ENCODE peak calls at places on chromosomes 13 and 19, in five cellular contexts. One of them, this sample, is unnamed.

GRCh38 chr13:23570099-23570926 is at the start of gene TNFRSF19:
- DNase-seq in activated CD8-positive, alpha-beta memory T cell treated with anti-CD3 and anti-CD28 coated beads for 4 hours: no peak
- DNase-seq in ascending aorta: no peak
- DNase-seq in tibial nerve: peak; percentile 35
- DNase-seq in left cardiac atrium: peak; percentile 71
- DNase-seq in this sample: peak; percentile 91

GRCh38 chr19:15663245-15663644 is 9.6 kb upstream of the CYP4F12 start:
- DNase-seq in activated CD8-positive, alpha-beta memory T cell treated with anti-CD3 and anti-CD28 coated beads for 4 hours: no peak
- DNase-seq in tibial nerve: no peak
- DNase-seq in left cardiac atrium: no peak
- DNase-seq in ascending aorta: no peak
- DNase-seq in this sample: no peak

GRCh38 chr13:92676246-92676645 is 550.4 kb upstream of the GPC6 start:
- DNase-seq in tibial nerve: no peak
- DNase-seq in ascending aorta: no peak
- DNase-seq in left cardiac atrium: no peak
- DNase-seq in activated CD8-positive, alpha-beta memory T cell treated with anti-CD3 and anti-CD28 coated beads for 4 hours: no peak
- DNase-seq in this sample: no peak

GRCh38 chr19:38557205-38557799 is 60.5 kb downstream of the MAP4K1 start:
- DNase-seq in tibial nerve: no peak
- DNase-seq in activated CD8-positive, alpha-beta memory T cell treated with anti-CD3 and anti-CD28 coated beads for 4 hours: no peak
- DNase-seq in ascending aorta: no peak
- DNase-seq in left cardiac atrium: no peak
- DNase-seq in this sample: no peak

GRCh38 chr13:107373551-107373950 is 805.6 kb upstream of the ARGLU1 start:
- DNase-seq in tibial nerve: no peak
- DNase-seq in left cardiac atrium: no peak
- DNase-seq in activated CD8-positive, alpha-beta memory T cell treated with anti-CD3 and anti-CD28 coated beads for 4 hours: no peak
- DNase-seq in ascending aorta: no peak
- DNase-seq in this sample: peak; percentile 91

GRCh38 chr19:2691951-2692350 is 10.5 kb downstream of the GNG7 start:
- DNase-seq in ascending aorta: no peak
- DNase-seq in tibial nerve: no peak
- DNase-seq in left cardiac atrium: no peak
- DNase-seq in activated CD8-positive, alpha-beta memory T cell treated with anti-CD3 and anti-CD28 coated beads for 4 hours: no peak
- DNase-seq in this sample: no peak

GRCh38 chr13:109346060-109346459 is 440.3 kb downstream of the IRS2 start:
- DNase-seq in tibial nerve: no peak
- DNase-seq in activated CD8-positive, alpha-beta memory T cell treated with anti-CD3 and anti-CD28 coated beads for 4 hours: no peak
- DNase-seq in left cardiac atrium: no peak
- DNase-seq in ascending aorta: no peak
- DNase-seq in this sample: no peak

GRCh38 chr19:3782903-3783302 is 3.3 kb downstream of the MATK start:
- DNase-seq in activated CD8-positive, alpha-beta memory T cell treated with anti-CD3 and anti-CD28 coated beads for 4 hours: no peak
- DNase-seq in left cardiac atrium: no peak
- DNase-seq in ascending aorta: no peak
- DNase-seq in tibial nerve: no peak
- DNase-seq in this sample: no peak

GRCh38 chr13:64278493-64278892 is 2862.8 kb upstream of the PCDH20 start:
- DNase-seq in activated CD8-positive, alpha-beta memory T cell treated with anti-CD3 and anti-CD28 coated beads for 4 hours: no peak
- DNase-seq in ascending aorta: no peak
- DNase-seq in left cardiac atrium: no peak
- DNase-seq in tibial nerve: no peak
- DNase-seq in this sample: peak; percentile 78

GRCh38 chr19:39053276-39054090 is 21.1 kb upstream of the FBXO27 start:
- DNase-seq in left cardiac atrium: no peak
- DNase-seq in ascending aorta: no peak
- DNase-seq in tibial nerve: no peak
- DNase-seq in activated CD8-positive, alpha-beta memory T cell treated with anti-CD3 and anti-CD28 coated beads for 4 hours: no peak
- DNase-seq in this sample: no peak

GRCh38 chr13:29920018-29920643 is 69.7 kb upstream of the UBL3 start:
- DNase-seq in ascending aorta: no peak
- DNase-seq in activated CD8-positive, alpha-beta memory T cell treated with anti-CD3 and anti-CD28 coated beads for 4 hours: no peak
- DNase-seq in left cardiac atrium: no peak
- DNase-seq in tibial nerve: no peak
- DNase-seq in this sample: no peak

GRCh38 chr13:98801626-98802418 is 49.4 kb upstream of the SLC15A1 start:
- DNase-seq in ascending aorta: no peak
- DNase-seq in left cardiac atrium: no peak
- DNase-seq in activated CD8-positive, alpha-beta memory T cell treated with anti-CD3 and anti-CD28 coated beads for 4 hours: no peak
- DNase-seq in tibial nerve: no peak
- DNase-seq in this sample: no peak

GRCh38 chr13:96744665-96745331 is 249.5 kb downstream of the OXGR1 start:
- DNase-seq in tibial nerve: no peak
- DNase-seq in activated CD8-positive, alpha-beta memory T cell treated with anti-CD3 and anti-CD28 coated beads for 4 hours: no peak
- DNase-seq in ascending aorta: no peak
- DNase-seq in left cardiac atrium: no peak
- DNase-seq in this sample: no peak

GRCh38 chr19:46299004-46299509 is 2.2 kb downstream of the HIF3A start:
- DNase-seq in left cardiac atrium: peak; percentile 96
- DNase-seq in ascending aorta: peak; percentile 81
- DNase-seq in tibial nerve: peak; percentile 99
- DNase-seq in activated CD8-positive, alpha-beta memory T cell treated with anti-CD3 and anti-CD28 coated beads for 4 hours: no peak
- DNase-seq in this sample: peak; percentile 50

GRCh38 chr19:1823539-1824251 is 11.6 kb upstream of the ATP8B3 start:
- DNase-seq in tibial nerve: no peak
- DNase-seq in ascending aorta: no peak
- DNase-seq in left cardiac atrium: no peak
- DNase-seq in activated CD8-positive, alpha-beta memory T cell treated with anti-CD3 and anti-CD28 coated beads for 4 hours: no peak
- DNase-seq in this sample: no peak

GRCh38 chr19:58010507-58010906 is 7.9 kb upstream of the ZNF606 start:
- DNase-seq in left cardiac atrium: no peak
- DNase-seq in tibial nerve: no peak
- DNase-seq in activated CD8-positive, alpha-beta memory T cell treated with anti-CD3 and anti-CD28 coated beads for 4 hours: no peak
- DNase-seq in ascending aorta: no peak
- DNase-seq in this sample: no peak

GRCh38 chr13:21933001-21933400 is 262.1 kb downstream of the FGF9 start:
- DNase-seq in activated CD8-positive, alpha-beta memory T cell treated with anti-CD3 and anti-CD28 coated beads for 4 hours: no peak
- DNase-seq in left cardiac atrium: no peak
- DNase-seq in ascending aorta: no peak
- DNase-seq in tibial nerve: no peak
- DNase-seq in this sample: no peak

GRCh38 chr13:113598481-113598880 is 13.9 kb downstream of the TFDP1 start:
- DNase-seq in ascending aorta: no peak
- DNase-seq in activated CD8-positive, alpha-beta memory T cell treated with anti-CD3 and anti-CD28 coated beads for 4 hours: no peak
- DNase-seq in tibial nerve: no peak
- DNase-seq in left cardiac atrium: no peak
- DNase-seq in this sample: no peak

GRCh38 chr13:107680115-107680514 is 535.2 kb downstream of the LIG4 start:
- DNase-seq in tibial nerve: no peak
- DNase-seq in left cardiac atrium: no peak
- DNase-seq in activated CD8-positive, alpha-beta memory T cell treated with anti-CD3 and anti-CD28 coated beads for 4 hours: no peak
- DNase-seq in ascending aorta: no peak
- DNase-seq in this sample: peak; percentile 28

GRCh38 chr13:109933476-109933875 is 147.1 kb upstream of the IRS2 start:
- DNase-seq in tibial nerve: no peak
- DNase-seq in ascending aorta: no peak
- DNase-seq in activated CD8-positive, alpha-beta memory T cell treated with anti-CD3 and anti-CD28 coated beads for 4 hours: no peak
- DNase-seq in left cardiac atrium: no peak
- DNase-seq in this sample: no peak

GRCh38 chr19:4046946-4047683 is 19.6 kb downstream of the ZBTB7A start:
- DNase-seq in tibial nerve: no peak
- DNase-seq in activated CD8-positive, alpha-beta memory T cell treated with anti-CD3 and anti-CD28 coated beads for 4 hours: no peak
- DNase-seq in left cardiac atrium: no peak
- DNase-seq in ascending aorta: no peak
- DNase-seq in this sample: no peak

GRCh38 chr19:22257916-22258315 is 28.3 kb upstream of the ZNF729 start:
- DNase-seq in tibial nerve: no peak
- DNase-seq in ascending aorta: no peak
- DNase-seq in left cardiac atrium: no peak
- DNase-seq in activated CD8-positive, alpha-beta memory T cell treated with anti-CD3 and anti-CD28 coated beads for 4 hours: no peak
- DNase-seq in this sample: no peak

GRCh38 chr19:47729799-47730520 is 15.4 kb upstream of the NOP53 start:
- DNase-seq in tibial nerve: peak; percentile 56
- DNase-seq in left cardiac atrium: peak; percentile 88
- DNase-seq in ascending aorta: no peak
- DNase-seq in activated CD8-positive, alpha-beta memory T cell treated with anti-CD3 and anti-CD28 coated beads for 4 hours: no peak
- DNase-seq in this sample: no peak

GRCh38 chr13:110137677-110138008 is 169.3 kb downstream of the COL4A1 start:
- DNase-seq in tibial nerve: peak; percentile 25
- DNase-seq in ascending aorta: no peak
- DNase-seq in activated CD8-positive, alpha-beta memory T cell treated with anti-CD3 and anti-CD28 coated beads for 4 hours: no peak
- DNase-seq in left cardiac atrium: no peak
- DNase-seq in this sample: no peak

This sample was measured in IMR-90.